ENCODE peak calls at places on chromosomes 6 and 20, in five cellular contexts. I is esophagus squamous epithelium; A is stimulated activated CD8-positive, alpha-beta memory T cell treated with anti-CD3 and anti-CD28 coated beads, Interleukin-15, amount 100 ng/mL, for 48 hours; M is naive thymus-derived CD8-positive, alpha-beta T cell; T is stimulated activated CD4-positive, alpha-beta T cell treated with anti-CD3 and anti-CD28 coated beads, Interleukin-1b, Interleukin-23, amount 100 ng/mL, for 1 hour. X is an unnamed sample.

GRCh38 chr6:42960243-42961019 is at the start of gene GNMT:
- DNase-seq in T (no peak), I (no peak), A (no peak), M (peak), X (no peak)

GRCh38 chr20:47265984-47266383 is 90.5 kb downstream of the ZMYND8 start:
- DNase-seq in T (no peak), M (no peak), I (no peak), A (no peak), X (no peak)

GRCh38 chr20:13739726-13740649 is 44.7 kb downstream of the ESF1 start:
- DNase-seq in M (no peak), A (no peak), T (no peak), I (no peak), X (no peak)

GRCh38 chr20:63172726-63173125 is 43.2 kb downstream of the YTHDF1 start:
- DNase-seq in M (no peak), T (no peak), A (no peak), I (no peak), X (no peak)

GRCh38 chr6:170031096-170031471 is 259.8 kb downstream of the DLL1 start:
- DNase-seq in T (no peak), I (no peak), A (no peak), M (no peak), X (no peak)

GRCh38 chr6:4503700-4504099 is 272.5 kb upstream of the CDYL start:
- DNase-seq in T (no peak), M (no peak), A (no peak), I (no peak), X (no peak)

GRCh38 chr6:83467620-83468036 is 36.8 kb upstream of the ME1 start:
- DNase-seq in I (no peak), A (no peak), T (no peak), M (no peak), X (no peak)

GRCh38 chr6:35419431-35419830 is 32.7 kb upstream of the FANCE start:
- DNase-seq in A (no peak), M (no peak), I (no peak), T (no peak), X (no peak)

GRCh38 chr6:128600397-128600951 is 80.1 kb upstream of the PTPRK start:
- DNase-seq in T (no peak), A (no peak), I (no peak), M (no peak), X (no peak)

GRCh38 chr6:17907467-17908229 is 79.8 kb downstream of the KIF13A start:
- DNase-seq in M (no peak), I (peak), A (no peak), T (no peak), X (no peak)

GRCh38 chr6:67888886-67889681 is 746.0 kb upstream of the ADGRB3 start:
- DNase-seq in A (no peak), M (no peak), I (no peak), T (no peak), X (no peak)

GRCh38 chr6:25342784-25343183 is 63.6 kb downstream of the CARMIL1 start:
- DNase-seq in M (no peak), A (no peak), I (no peak), T (no peak), X (no peak)

GRCh38 chr6:36443951-36444428 is 1.2 kb downstream of the KCTD20 start:
- DNase-seq in A (no peak), M (no peak), T (no peak), I (no peak), X (no peak)

GRCh38 chr6:169869301-169869700 is 117.9 kb downstream of the ERMARD start:
- DNase-seq in T (no peak), I (no peak), M (no peak), A (no peak), X (no peak)

X was measured in activated T-helper 2 cell treated with anti-CD3 and anti-CD28 coated beads, Interferon-gamma antibody, Interleukin-2, Interleukin-4, amounts not matched to agents 10 μg/mL and 5 μg/mL and 100 μg/mL, durations not matched to agents 14 hours and 24 hours and 36 hours.